ENCODE peak calls at places on chromosomes 3 and 15, in eight cellular contexts. One of them, this sample, is unnamed.

GRCh38 chr3:143973352-143974021 is 1.9 kb downstream of the DIPK2A start:
- DNase-seq in colonic mucosa: peak
- DNase-seq in HuH-7.5: peak
- DNase-seq in kidney tubule cell: peak
- DNase-seq in retinal pigment epithelial cell: peak
- DNase-seq in HT-29: peak
- DNase-seq in EH: peak
- DNase-seq in nephron progenitor cell: no peak
- DNase-seq in this sample: no peak

GRCh38 chr3:172705166-172705565 is 5.7 kb downstream of the NCEH1 start:
- DNase-seq in nephron progenitor cell: no peak
- DNase-seq in colonic mucosa: no peak
- DNase-seq in kidney tubule cell: no peak
- DNase-seq in HuH-7.5: no peak
- DNase-seq in HT-29: no peak
- DNase-seq in EH: no peak
- DNase-seq in retinal pigment epithelial cell: no peak
- DNase-seq in this sample: no peak

GRCh38 chr15:100116416-100117190 is 225.2 kb downstream of the ADAMTS17 start:
- DNase-seq in EH: no peak
- DNase-seq in nephron progenitor cell: no peak
- DNase-seq in HT-29: no peak
- DNase-seq in retinal pigment epithelial cell: no peak
- DNase-seq in colonic mucosa: no peak
- DNase-seq in kidney tubule cell: no peak
- DNase-seq in HuH-7.5: no peak
- DNase-seq in this sample: no peak

GRCh38 chr15:35455201-35455600 is 90.8 kb downstream of the DPH6 start:
- DNase-seq in retinal pigment epithelial cell: no peak
- DNase-seq in kidney tubule cell: no peak
- DNase-seq in HT-29: no peak
- DNase-seq in EH: peak
- DNase-seq in HuH-7.5: no peak
- DNase-seq in colonic mucosa: no peak
- DNase-seq in nephron progenitor cell: no peak
- DNase-seq in this sample: no peak

GRCh38 chr3:45275006-45275704 is 49.1 kb upstream of the TMEM158 start:
- DNase-seq in nephron progenitor cell: no peak
- DNase-seq in colonic mucosa: no peak
- DNase-seq in retinal pigment epithelial cell: no peak
- DNase-seq in kidney tubule cell: no peak
- DNase-seq in HuH-7.5: no peak
- DNase-seq in EH: no peak
- DNase-seq in HT-29: no peak
- DNase-seq in this sample: no peak

GRCh38 chr3:66989241-66989640 is 8.9 kb upstream of the KBTBD8 start:
- DNase-seq in nephron progenitor cell: no peak
- DNase-seq in kidney tubule cell: no peak
- DNase-seq in retinal pigment epithelial cell: no peak
- DNase-seq in HuH-7.5: no peak
- DNase-seq in EH: no peak
- DNase-seq in colonic mucosa: no peak
- DNase-seq in HT-29: no peak
- DNase-seq in this sample: no peak

GRCh38 chr3:59451800-59452741 is 402.2 kb upstream of the CFAP20DC start:
- DNase-seq in colonic mucosa: no peak
- DNase-seq in kidney tubule cell: no peak
- DNase-seq in HuH-7.5: no peak
- DNase-seq in nephron progenitor cell: no peak
- DNase-seq in retinal pigment epithelial cell: no peak
- DNase-seq in HT-29: no peak
- DNase-seq in EH: no peak
- DNase-seq in this sample: no peak

GRCh38 chr15:60009581-60010379 is 5.7 kb downstream of the FOXB1 start:
- DNase-seq in kidney tubule cell: no peak
- DNase-seq in HuH-7.5: no peak
- DNase-seq in retinal pigment epithelial cell: no peak
- DNase-seq in EH: no peak
- DNase-seq in nephron progenitor cell: no peak
- DNase-seq in HT-29: no peak
- DNase-seq in colonic mucosa: no peak
- DNase-seq in this sample: no peak

GRCh38 chr15:42141246-42141645 is 15.2 kb downstream of the PLA2G4F start:
- DNase-seq in nephron progenitor cell: no peak
- DNase-seq in HT-29: no peak
- DNase-seq in retinal pigment epithelial cell: no peak
- DNase-seq in EH: no peak
- DNase-seq in kidney tubule cell: no peak
- DNase-seq in HuH-7.5: no peak
- DNase-seq in colonic mucosa: no peak
- DNase-seq in this sample: peak

GRCh38 chr3:20396335-20396734 is 210.3 kb upstream of the SGO1 start:
- DNase-seq in EH: no peak
- DNase-seq in kidney tubule cell: no peak
- DNase-seq in HT-29: no peak
- DNase-seq in nephron progenitor cell: no peak
- DNase-seq in HuH-7.5: no peak
- DNase-seq in retinal pigment epithelial cell: no peak
- DNase-seq in colonic mucosa: no peak
- DNase-seq in this sample: no peak

GRCh38 chr3:26104856-26105255 is 315.0 kb downstream of the OXSM start:
- DNase-seq in retinal pigment epithelial cell: no peak
- DNase-seq in EH: no peak
- DNase-seq in kidney tubule cell: no peak
- DNase-seq in HT-29: no peak
- DNase-seq in nephron progenitor cell: no peak
- DNase-seq in colonic mucosa: no peak
- DNase-seq in HuH-7.5: no peak
- DNase-seq in this sample: no peak

GRCh38 chr3:120025520-120025919 is 68.7 kb downstream of the GSK3B start:
- DNase-seq in kidney tubule cell: peak
- DNase-seq in EH: no peak
- DNase-seq in colonic mucosa: no peak
- DNase-seq in nephron progenitor cell: no peak
- DNase-seq in HT-29: no peak
- DNase-seq in retinal pigment epithelial cell: no peak
- DNase-seq in HuH-7.5: no peak
- DNase-seq in this sample: no peak

GRCh38 chr3:134258761-134259347 is 8.2 kb upstream of the RYK start:
- DNase-seq in kidney tubule cell: peak
- DNase-seq in colonic mucosa: no peak
- DNase-seq in nephron progenitor cell: no peak
- DNase-seq in HT-29: no peak
- DNase-seq in HuH-7.5: no peak
- DNase-seq in EH: no peak
- DNase-seq in retinal pigment epithelial cell: no peak
- DNase-seq in this sample: no peak

GRCh38 chr3:169243122-169243521 is 420.4 kb downstream of the MECOM start:
- DNase-seq in colonic mucosa: no peak
- DNase-seq in nephron progenitor cell: no peak
- DNase-seq in EH: peak
- DNase-seq in HT-29: no peak
- DNase-seq in HuH-7.5: no peak
- DNase-seq in retinal pigment epithelial cell: no peak
- DNase-seq in kidney tubule cell: no peak
- DNase-seq in this sample: no peak

GRCh38 chr3:152621006-152621868 is 213.7 kb upstream of the P2RY1 start:
- DNase-seq in HT-29: no peak
- DNase-seq in HuH-7.5: no peak
- DNase-seq in kidney tubule cell: no peak
- DNase-seq in colonic mucosa: no peak
- DNase-seq in EH: no peak
- DNase-seq in nephron progenitor cell: no peak
- DNase-seq in retinal pigment epithelial cell: peak
- DNase-seq in this sample: no peak

GRCh38 chr3:69172058-69172457 is 49.7 kb upstream of the LMOD3 start:
- DNase-seq in retinal pigment epithelial cell: no peak
- DNase-seq in nephron progenitor cell: no peak
- DNase-seq in HuH-7.5: no peak
- DNase-seq in kidney tubule cell: no peak
- DNase-seq in HT-29: no peak
- DNase-seq in colonic mucosa: no peak
- DNase-seq in EH: no peak
- DNase-seq in this sample: no peak

GRCh38 chr3:130093741-130094391 is 12.2 kb downstream of the ALG1L2 start:
- DNase-seq in EH: no peak
- DNase-seq in HT-29: peak
- DNase-seq in nephron progenitor cell: no peak
- DNase-seq in retinal pigment epithelial cell: no peak
- DNase-seq in kidney tubule cell: no peak
- DNase-seq in HuH-7.5: no peak
- DNase-seq in colonic mucosa: peak
- DNase-seq in this sample: peak

GRCh38 chr3:32056559-32057290 is 49.7 kb upstream of the GPD1L start:
- DNase-seq in kidney tubule cell: no peak
- DNase-seq in EH: no peak
- DNase-seq in retinal pigment epithelial cell: no peak
- DNase-seq in colonic mucosa: peak
- DNase-seq in HT-29: no peak
- DNase-seq in nephron progenitor cell: no peak
- DNase-seq in HuH-7.5: no peak
- DNase-seq in this sample: no peak

GRCh38 chr15:61084944-61085367 is 144.1 kb downstream of the RORA start:
- DNase-seq in colonic mucosa: peak
- DNase-seq in EH: no peak
- DNase-seq in HT-29: no peak
- DNase-seq in retinal pigment epithelial cell: no peak
- DNase-seq in kidney tubule cell: no peak
- DNase-seq in nephron progenitor cell: peak
- DNase-seq in HuH-7.5: no peak
- DNase-seq in this sample: no peak

This sample was measured in left colon.